ENCODE peak calls at places on chromosomes 7 and 10, in seven cellular contexts. C is astrocyte; K is adipocyte; T is A549; A is stomach; F is adrenal gland; V is effector memory CD4-positive, alpha-beta T cell. Y is an unnamed sample.

GRCh38 chr7:134886353-134887057 is 99.8 kb upstream of the AGBL3 start:
- DNase-seq in A (no peak), F (peak; percentile 68), K (peak; percentile 62), C (peak; percentile 87), T (no peak), V (no peak), Y (no peak)

GRCh38 chr10:26780793-26781601 is 79.8 kb downstream of the ABI1 start:
- DNase-seq in F (peak; percentile 35), V (no peak), K (peak; percentile 85), T (peak; percentile 80), A (no peak), C (peak; percentile 95), Y (no peak)

GRCh38 chr7:21550076-21550475 is 7.2 kb downstream of the DNAH11 start:
- DNase-seq in T (no peak), A (no peak), K (no peak), V (no peak), F (no peak), C (no peak), Y (no peak)

GRCh38 chr10:24894728-24895127 is 57.7 kb downstream of the PRTFDC1 start:
- DNase-seq in C (no peak), V (no peak), F (no peak), K (no peak), T (no peak), A (no peak), Y (no peak)

GRCh38 chr10:33790506-33791283 is 456.2 kb upstream of the NRP1 start:
- DNase-seq in C (peak; percentile 39), F (no peak), A (no peak), V (no peak), T (no peak), K (no peak), Y (no peak)

GRCh38 chr10:34637419-34637911 is 177.6 kb downstream of the PARD3 start:
- DNase-seq in F (peak; percentile 62), K (peak; percentile 76), V (no peak), T (peak; percentile 67), C (peak; percentile 14), A (peak; percentile 68), Y (peak; percentile 47)

GRCh38 chr7:124764847-124765400 is 668 bp downstream of the GPR37 start:
- DNase-seq in C (no peak), A (peak; percentile 35), F (peak; percentile 5), V (no peak), K (no peak), T (no peak), Y (no peak)

GRCh38 chr10:69048103-69048502 is 39.8 kb upstream of the SRGN start:
- DNase-seq in F (peak; percentile 67), T (no peak), V (no peak), A (peak; percentile 32), C (no peak), K (no peak), Y (no peak)

GRCh38 chr7:151405056-151405455 is 4.8 kb downstream of the WDR86 start:
- DNase-seq in A (no peak), K (no peak), T (no peak), V (no peak), C (no peak), F (no peak), Y (no peak)

GRCh38 chr7:35286422-35286821 is 32.5 kb upstream of the TBX20 start:
- DNase-seq in A (no peak), T (no peak), V (no peak), F (no peak), K (no peak), C (peak; percentile 2), Y (no peak)

GRCh38 chr7:64037095-64037494 is 8.1 kb upstream of the ZNF727 start:
- DNase-seq in T (no peak), F (no peak), V (no peak), K (no peak), A (no peak), C (no peak), Y (no peak)

GRCh38 chr7:157500171-157500960 is 163.6 kb downstream of the DNAJB6 start:
- DNase-seq in A (peak; percentile 22), F (no peak), K (no peak), V (no peak), C (no peak), T (no peak), Y (no peak)

GRCh38 chr7:133633055-133633454 is 380.2 kb downstream of the EXOC4 start:
- DNase-seq in A (no peak), F (no peak), K (peak; percentile 55), T (no peak), V (no peak), C (peak; percentile 32), Y (no peak)

GRCh38 chr10:125151824-125152634 is 8.3 kb downstream of the CTBP2 start:
- DNase-seq in F (no peak), T (no peak), K (no peak), A (peak; percentile 70), V (no peak), C (no peak), Y (peak; percentile 74)

GRCh38 chr7:71486856-71487628 is 355.1 kb downstream of the GALNT17 start:
- DNase-seq in T (no peak), C (peak; percentile 73), F (no peak), K (peak; percentile 54), A (no peak), V (no peak), Y (no peak)

GRCh38 chr7:148697950-148698396 is 730 bp upstream of the CUL1 start:
- DNase-seq in A (no peak), K (peak; percentile 40), F (no peak), V (no peak), T (no peak), C (no peak), Y (no peak)

GRCh38 chr7:101951757-101952156 is 134.3 kb downstream of the CUX1 start:
- DNase-seq in F (no peak), T (no peak), C (no peak), A (no peak), V (no peak), K (no peak), Y (no peak)

GRCh38 chr7:18153183-18153748 is 125.6 kb upstream of the PRPS1L1 start:
- DNase-seq in A (no peak), V (no peak), T (no peak), K (no peak), C (no peak), F (no peak), Y (no peak)

GRCh38 chr7:40348126-40348728 is 213.4 kb downstream of the SUGCT start:
- DNase-seq in C (peak; percentile 94), A (no peak), K (no peak), V (no peak), F (no peak), T (no peak), Y (no peak)

GRCh38 chr7:9657257-9657656 is 1223.8 kb downstream of the NXPH1 start:
- DNase-seq in C (no peak), K (no peak), F (no peak), A (no peak), V (no peak), T (no peak), Y (no peak)

GRCh38 chr10:128115356-128115755 is 10.9 kb downstream of the MKI67 start:
- DNase-seq in F (no peak), A (no peak), C (no peak), V (no peak), T (no peak), K (no peak), Y (no peak)

GRCh38 chr10:11742009-11742778 is at the start of gene ECHDC3:
- DNase-seq in C (peak; percentile 26), F (peak; percentile 67), V (peak; percentile 36), K (peak; percentile 39), A (peak; percentile 73), T (peak; percentile 45), Y (no peak)
- H3K4me3 ChIP-seq in C (peak within 1 kb of the TSS; percentile 57), F (peak within 1 kb of the TSS; percentile 40), V (peak within 1 kb of the TSS; percentile 44), K (peak within 1 kb of the TSS; percentile 70), A (peak within 1 kb of the TSS; percentile 60), T (peak within 1 kb of the TSS; percentile 51), Y (peak within 1 kb of the TSS; percentile 89)

DNA sequence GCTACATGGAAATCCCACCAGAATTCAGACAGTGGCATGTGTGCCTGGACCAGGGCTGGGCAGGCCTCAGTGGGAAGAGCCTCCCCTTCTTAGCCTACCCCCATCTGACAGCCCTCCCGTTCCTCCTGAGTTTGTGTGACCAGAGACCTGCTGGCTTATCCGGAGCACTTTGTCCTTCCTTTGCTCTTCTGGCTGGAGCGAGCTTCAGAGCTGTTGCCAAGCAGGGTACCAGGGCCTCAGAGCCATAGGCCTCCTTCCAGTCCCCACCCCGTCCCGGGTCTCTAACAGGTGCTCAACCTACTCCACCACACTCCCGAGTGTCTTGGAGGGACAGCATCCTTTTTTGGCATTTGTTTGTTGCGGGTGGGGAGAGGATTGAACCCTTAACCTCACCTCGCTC is 26.5 kb upstream of the TRIM8 start:
- DNase-seq in F (no peak), V (no peak), C (no peak), A (no peak), T (no peak), K (no peak), Y (no peak)
- H3K4me1 ChIP-seq in F (peaks cover 14% of the 10 kb centered on the region), V (peaks cover 10% of the 10 kb centered on the region), C (peaks cover 29% of the 10 kb centered on the region), A (peaks cover 40% of the 10 kb centered on the region), T (no peaks in the 10 kb centered on the region), K (peaks cover 59% of the 10 kb centered on the region), Y (peaks cover 2% of the 10 kb centered on the region)

DNA sequence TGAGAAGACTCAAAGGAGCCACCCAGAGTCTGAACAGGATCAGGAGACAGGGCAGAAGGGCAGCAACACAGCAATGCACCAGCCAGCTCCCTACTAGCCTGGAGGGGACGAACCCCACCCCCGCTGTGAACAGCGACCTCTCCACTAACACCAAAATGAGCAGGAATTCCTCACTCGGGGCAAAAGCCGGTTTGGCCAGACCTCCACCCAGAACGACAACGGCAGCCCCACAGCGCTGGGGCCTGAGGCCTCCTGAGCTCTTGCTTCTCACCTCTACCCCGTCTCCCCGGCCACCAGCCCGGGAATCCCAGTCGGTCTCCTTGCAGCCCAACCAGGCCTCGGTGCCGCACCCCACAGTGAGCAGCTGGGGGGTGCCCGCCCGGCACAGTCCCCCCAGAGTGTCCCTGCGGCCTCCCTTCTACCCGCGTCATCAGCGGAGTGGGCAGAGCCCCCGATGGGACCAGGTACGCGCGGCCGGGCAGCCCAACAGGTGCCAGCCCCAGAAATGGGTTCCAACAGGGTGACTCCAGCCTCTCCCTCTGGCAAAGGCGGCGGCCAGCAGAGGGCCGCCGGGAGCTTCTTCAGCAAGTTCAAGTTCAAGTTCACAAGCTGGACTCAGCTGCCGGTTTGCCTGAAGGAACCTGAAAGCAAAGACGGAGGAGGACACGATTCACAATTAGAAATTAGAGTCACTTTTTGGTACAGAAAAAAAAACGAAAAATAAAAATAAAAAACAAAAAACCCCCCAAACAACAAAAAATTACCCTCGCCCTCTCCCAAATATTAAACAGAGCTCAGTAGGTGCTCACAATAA is 129.0 kb downstream of the MARCHF5 start:
- DNase-seq in A (peak; percentile 52), V (no peak), C (peak; percentile 12), F (peak; percentile 47), K (peak; percentile 43), T (no peak), Y (peak; percentile 27)
- H3K4me3 ChIP-seq in A (peak overlapping the region; percentile 41), V (no peak overlapping the region), C (peak overlapping the region; percentile 36), F (peak overlapping the region; percentile 18), K (peak overlapping the region; percentile 72), T (no peak overlapping the region), Y (peak overlapping the region; percentile 10)

DNA sequence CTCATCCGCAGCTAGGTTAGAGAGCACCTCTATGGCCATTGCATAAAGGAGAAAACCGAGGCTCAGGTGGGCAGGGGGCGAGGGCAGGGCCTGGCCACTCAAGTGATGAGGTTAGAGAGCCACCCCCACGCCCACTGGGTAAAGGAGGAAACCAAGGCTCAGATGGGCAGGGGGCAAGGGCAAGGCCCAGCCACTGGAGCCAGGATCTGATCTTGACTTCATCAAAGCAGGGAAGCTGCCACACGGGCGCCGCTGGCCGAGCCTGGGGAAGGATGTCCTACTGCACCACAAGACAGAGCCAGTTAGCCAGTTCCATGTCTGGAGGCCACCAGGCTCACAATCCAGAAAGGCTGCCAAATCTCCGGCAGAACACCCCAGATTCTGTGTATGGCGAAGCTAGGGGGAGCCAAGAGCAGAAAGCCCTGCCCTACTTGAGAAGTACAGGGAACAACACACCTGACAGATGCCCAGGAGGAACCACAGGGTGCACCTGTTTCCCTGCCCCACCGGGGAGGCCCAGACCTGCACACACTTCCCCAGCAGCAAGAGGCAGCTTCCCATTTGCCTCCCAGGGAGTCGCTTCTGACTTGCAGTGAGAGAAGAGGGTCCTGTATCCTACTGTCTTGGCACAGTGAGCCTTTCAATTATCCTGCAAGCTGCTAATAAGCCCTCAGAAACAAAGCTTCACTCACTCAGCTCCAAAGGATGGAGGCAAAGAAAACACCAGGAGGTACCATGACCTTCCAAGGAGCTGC is 101.9 kb downstream of the TNS3 start:
- DNase-seq in F (no peak), C (no peak), K (no peak), A (no peak), T (no peak), V (no peak), Y (no peak)
- H3K4me1 ChIP-seq in F (peaks cover 57% of the 10 kb centered on the region), C (peaks cover 69% of the 10 kb centered on the region), K (peaks cover 82% of the 10 kb centered on the region), A (peaks cover 91% of the 10 kb centered on the region), T (peaks cover 100% of the 10 kb centered on the region), V (no peaks in the 10 kb centered on the region), Y (peaks cover 14% of the 10 kb centered on the region)